ENCODE peak calls at places on chromosomes 12 and 14, in nine cellular contexts. Q is GM12891, O is ovary, R is adrenal gland, U is HCT116, Z is transverse colon, P is A549, N is breast epithelium, I is heart left ventricle. H is an unnamed sample.

GRCh38 chr12:52236386-52237050 is 3.5 kb downstream of the KRT7 start:
- DNase-seq in O (no peak), I (no peak), Z (no peak), U (no peak), N (no peak), P (peak; percentile 17), Q (peak; percentile 2), R (no peak), H (no peak)

GRCh38 chr12:60842166-60842565 is 1246.3 kb downstream of the SLC16A7 start:
- DNase-seq in I (no peak), P (no peak), N (no peak), U (no peak), Q (no peak), Z (no peak), R (no peak), O (no peak), H (no peak)

GRCh38 chr12:130074661-130075406 is 87.4 kb upstream of the FZD10 start:
- DNase-seq in Z (no peak), O (no peak), I (no peak), R (no peak), U (no peak), N (no peak), P (no peak), Q (no peak), H (no peak)

GRCh38 chr12:25384954-25385216 is 134.2 kb upstream of the KRAS start:
- DNase-seq in Z (no peak), N (no peak), I (no peak), U (no peak), Q (no peak), P (no peak), O (no peak), R (no peak), H (no peak)

GRCh38 chr12:75568387-75568786 is 57.0 kb upstream of the KRR1 start:
- DNase-seq in N (no peak), R (no peak), U (no peak), O (no peak), I (no peak), P (no peak), Z (no peak), Q (no peak), H (no peak)

GRCh38 chr14:20412422-20412821 is 879 bp downstream of the TEP1 start:
- DNase-seq in P (no peak), O (no peak), I (no peak), Z (no peak), Q (no peak), N (no peak), R (no peak), U (no peak), H (no peak)

GRCh38 chr12:112891093-112892024 is 15.4 kb upstream of the OAS1 start:
- DNase-seq in Q (no peak), I (no peak), R (peak; percentile 79), U (no peak), O (no peak), Z (no peak), N (no peak), P (no peak), H (no peak)

GRCh38 chr12:55736076-55736475 is 6.8 kb upstream of the GDF11 start:
- DNase-seq in N (no peak), Z (no peak), P (no peak), I (no peak), R (no peak), Q (no peak), U (no peak), O (no peak), H (no peak)

GRCh38 chr14:73829526-73830431 is 21.9 kb upstream of the PTGR2 start:
- DNase-seq in N (no peak), Q (no peak), I (no peak), R (peak; percentile 55), U (no peak), O (no peak), Z (no peak), P (peak; percentile 43), H (peak; percentile 31)

GRCh38 chr12:124390442-124391116 is 95.7 kb downstream of the RFLNA start:
- DNase-seq in I (peak; percentile 58), Z (peak; percentile 63), N (no peak), P (peak; percentile 78), O (no peak), U (peak; percentile 27), Q (peak; percentile 56), R (peak; percentile 77), H (no peak)

GRCh38 chr12:25155031-25155576 is 39.9 kb downstream of the DNAI7 start:
- DNase-seq in N (no peak), Q (peak; percentile 10), Z (no peak), O (no peak), P (peak; percentile 34), R (no peak), I (no peak), U (peak; percentile 13), H (peak; percentile 61)

GRCh38 chr12:2795291-2796186 is 769 bp downstream of the FKBP4 start:
- DNase-seq in R (peak; percentile 79), U (no peak), N (peak; percentile 56), Z (peak; percentile 86), I (peak; percentile 87), P (peak; percentile 55), O (peak; percentile 78), Q (peak; percentile 94), H (peak; percentile 86)

GRCh38 chr14:98951521-98952152 is 320.4 kb downstream of the BCL11B start:
- DNase-seq in P (no peak), R (no peak), O (no peak), I (no peak), Z (no peak), N (no peak), U (no peak), Q (no peak), H (no peak)

GRCh38 chr14:21534576-21534975 is 8.4 kb upstream of the SALL2 start:
- DNase-seq in Q (no peak), Z (no peak), U (no peak), N (no peak), I (no peak), P (no peak), O (no peak), R (no peak), H (no peak)
- TF ChIP-seq POLR2A in Q (no peak), Z (no peak), U (no peak), N (no peak), I (no peak), P (no peak), O (no peak), R (no peak), H (no peak)

DNA sequence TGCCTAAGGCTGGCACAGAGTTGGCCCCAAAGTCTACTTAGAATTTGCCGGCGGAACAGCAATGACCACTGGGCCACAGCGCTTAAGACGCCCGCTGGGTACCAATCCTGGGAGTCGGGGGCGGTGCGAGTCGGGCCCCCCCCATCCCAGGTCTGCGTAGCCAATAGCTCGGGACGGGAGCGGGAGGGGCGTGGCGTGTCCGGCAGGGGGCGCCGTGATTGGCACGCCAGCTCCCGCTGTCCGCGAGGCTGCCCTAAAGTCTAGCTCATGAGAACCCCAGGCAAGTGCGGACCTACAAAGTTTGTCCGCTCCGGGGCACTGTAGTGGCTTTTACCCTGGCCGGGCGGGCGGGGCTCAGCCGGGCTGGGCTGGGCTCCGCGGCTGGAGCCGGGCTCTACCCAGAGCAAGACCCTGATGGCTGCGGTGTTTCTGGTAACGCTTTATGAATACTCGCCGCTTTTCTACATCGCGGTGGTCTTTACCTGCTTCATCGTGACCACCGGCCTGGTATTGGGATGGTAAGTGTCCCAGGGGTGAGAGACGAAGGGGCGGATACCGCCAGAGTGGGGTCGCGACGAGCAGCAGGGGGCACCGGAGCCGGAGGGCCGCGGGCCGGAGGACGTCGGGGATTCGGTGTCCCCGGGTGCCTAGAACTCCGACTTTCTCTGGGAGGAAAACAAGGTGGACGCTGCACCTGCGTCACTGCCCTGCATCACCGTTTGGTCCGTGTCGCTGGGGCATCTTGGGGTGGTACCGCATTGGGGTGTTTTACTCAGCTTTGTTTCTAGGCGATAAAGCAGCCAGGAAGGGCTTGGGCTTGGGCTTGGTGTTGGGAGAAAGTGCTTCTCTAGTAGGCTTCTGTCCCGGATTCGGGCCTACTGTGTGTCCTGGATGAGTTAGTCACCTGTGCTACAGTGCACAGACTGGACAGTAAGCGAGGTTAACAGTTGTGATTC is at the start of gene CGRRF1:
- DNase-seq in R (peak; percentile 99), P (peak; percentile 98), O (peak; percentile 97), U (peak; percentile 96), I (peak; percentile 99), N (peak; percentile 95), Z (peak; percentile 99), Q (peak; percentile 94), H (peak; percentile 98)
- TF ChIP-seq POLR2A in R (peak; percentile 83), P (peak; percentile 87), O (peak; percentile 59), U (peak; percentile 66), I (no peak), N (peak; percentile 68), Z (peak; percentile 77), Q (peak; percentile 56), H (peak; percentile 72)

GRCh38 chr12:111429760-111430417 is 24.2 kb downstream of the SH2B3 start:
- DNase-seq in R (no peak), N (no peak), I (peak; percentile 22), P (no peak), Z (no peak), U (no peak), Q (no peak), O (no peak), H (peak; percentile 48)
- TF ChIP-seq POLR2A in R (no peak), N (no peak), I (no peak), P (no peak), Z (no peak), U (no peak), Q (no peak), O (no peak), H (no peak)

GRCh38 chr12:122984612-122985358 is 4.3 kb downstream of the ARL6IP4 start:
- DNase-seq in I (peak; percentile 52), U (no peak), Q (no peak), N (no peak), R (peak; percentile 77), O (peak; percentile 77), P (no peak), Z (no peak), H (no peak)

GRCh38 chr12:122982494-122982850 is 2.0 kb downstream of the ARL6IP4 start:
- DNase-seq in P (no peak), R (peak; percentile 22), Q (no peak), Z (no peak), I (peak; percentile 5), O (no peak), N (no peak), U (no peak), H (no peak)

GRCh38 chr12:122985590-122986257 is 5.2 kb downstream of the ARL6IP4 start:
- DNase-seq in Q (no peak), U (no peak), Z (no peak), P (no peak), O (no peak), I (peak; percentile 8), R (peak; percentile 29), N (no peak), H (no peak)

GRCh38 chr12:122982963-122983788 is 2.7 kb downstream of the ARL6IP4 start:
- DNase-seq in R (peak; percentile 42), P (no peak), Q (no peak), U (no peak), Z (no peak), N (no peak), O (no peak), I (peak; percentile 10), H (no peak)

GRCh38 chr12:122983789-122984515 is 3.5 kb downstream of the ARL6IP4 start:
- DNase-seq in Z (no peak), I (peak; percentile 13), N (no peak), O (no peak), U (no peak), P (no peak), R (peak; percentile 35), Q (no peak), H (no peak)
- TF ChIP-seq POLR2A in Z (no peak), I (no peak), N (no peak), O (no peak), U (no peak), P (no peak), R (no peak), Q (no peak), H (no peak)

GRCh38 chr12:87196329-87196728 is 832.9 kb downstream of the C12orf50 start:
- DNase-seq in I (no peak), O (no peak), P (no peak), N (no peak), R (no peak), Q (no peak), Z (no peak), U (no peak), H (no peak)
- TF ChIP-seq POLR2A in I (no peak), O (no peak), P (no peak), N (no peak), R (no peak), Q (no peak), Z (no peak), U (no peak), H (no peak)